ENCODE peak calls at places on chromosomes 13 and 19, in ten cellular contexts. C is progenitor cell of endocrine pancreas, V is colonic mucosa, Q is kidney epithelial cell, M is fibroblast of lung, Z is MM.1S, T is lower leg skin, G is foreskin fibroblast, D is fibroblast of the aortic adventitia, A is Panc1. E is an unnamed sample.

GRCh38 chr13:20501548-20501947 is 24.1 kb downstream of the CRYL1 start:
- DNase-seq in Q (no peak), M (no peak), T (no peak), A (no peak), V (no peak), D (no peak), Z (no peak), C (no peak), G (no peak), E (no peak)

GRCh38 chr13:100124265-100124664 is 35.4 kb downstream of the PCCA start:
- DNase-seq in V (no peak), T (no peak), Q (no peak), M (peak), G (peak), D (no peak), C (no peak), A (no peak), Z (no peak), E (peak)

GRCh38 chr19:49347835-49348234 is 12.6 kb downstream of the CD37 start:
- DNase-seq in G (peak), C (no peak), T (no peak), M (peak), Z (no peak), D (peak), V (no peak), A (no peak), Q (no peak), E (peak)

GRCh38 chr13:42883771-42884170 is 102.4 kb downstream of the FAM216B start:
- DNase-seq in A (no peak), Z (no peak), Q (no peak), M (peak), T (no peak), D (peak), V (peak), G (peak), C (no peak), E (peak)

GRCh38 chr13:98599502-98600328 is 22.8 kb upstream of the STK24 start:
- DNase-seq in D (peak), G (peak), T (no peak), A (no peak), Z (no peak), C (no peak), V (no peak), M (no peak), Q (no peak), E (no peak)

GRCh38 chr13:45658586-45659235 is 43.2 kb upstream of the ERICH6B start:
- DNase-seq in Q (no peak), V (no peak), Z (no peak), G (peak), T (no peak), M (peak), D (peak), C (no peak), A (no peak), E (peak)

GRCh38 chr13:113860051-113860471 is 3.8 kb downstream of the GAS6 start:
- DNase-seq in G (no peak), T (no peak), Q (no peak), Z (peak), D (no peak), A (no peak), M (no peak), V (peak), C (no peak), E (no peak)

GRCh38 chr19:55461974-55462628 is 659 bp upstream of the ISOC2 start:
- DNase-seq in M (peak), G (peak), Z (no peak), V (no peak), Q (no peak), C (no peak), D (peak), A (no peak), T (no peak), E (no peak)

GRCh38 chr19:310141-310651 is 19.0 kb upstream of the PLPP2 start:
- DNase-seq in M (no peak), Z (no peak), A (no peak), D (peak), V (no peak), G (peak), C (no peak), Q (no peak), T (no peak), E (no peak)

GRCh38 chr13:43786766-43787517 is at the start of gene ENOX1:
- DNase-seq in G (peak), T (no peak), A (no peak), D (peak), Q (no peak), Z (peak), M (peak), V (peak), C (peak), E (peak)

GRCh38 chr13:49652691-49653305 is 24.5 kb downstream of the ARL11 start:
- DNase-seq in Z (no peak), Q (no peak), C (no peak), M (no peak), T (peak), V (peak), A (no peak), D (no peak), G (peak), E (no peak)

GRCh38 chr13:26324294-26324693 is 70.4 kb downstream of the CDK8 start:
- DNase-seq in C (no peak), A (no peak), Q (no peak), D (no peak), T (no peak), G (no peak), M (no peak), V (no peak), Z (no peak), E (no peak)

GRCh38 chr13:105774739-105775460 is 760.6 kb downstream of the EFNB2 start:
- DNase-seq in C (no peak), M (peak), V (no peak), G (no peak), Z (no peak), D (no peak), Q (peak), A (no peak), T (no peak), E (peak)

GRCh38 chr19:32873560-32873959 is 4.0 kb upstream of the SLC7A9 start:
- DNase-seq in Z (no peak), M (no peak), Q (no peak), A (no peak), V (no peak), G (no peak), T (no peak), C (no peak), D (no peak), E (no peak)

GRCh38 chr19:49896863-49897621 is at the start of gene IL4I1:
- DNase-seq in C (no peak), A (no peak), D (peak), V (no peak), Z (peak), M (peak), G (peak), Q (peak), T (no peak), E (peak)

GRCh38 chr19:11261431-11261901 is 858 bp downstream of the DOCK6 start:
- DNase-seq in C (no peak), G (no peak), A (no peak), V (no peak), Z (no peak), D (no peak), T (no peak), M (no peak), Q (no peak), E (no peak)

GRCh38 chr19:57466489-57466888 is 9.5 kb upstream of the VN1R1 start:
- DNase-seq in V (no peak), Q (no peak), D (no peak), A (no peak), G (no peak), C (no peak), Z (no peak), T (no peak), M (no peak), E (no peak)

GRCh38 chr19:57465680-57466381 is 8.9 kb upstream of the VN1R1 start:
- DNase-seq in C (no peak), V (no peak), A (no peak), T (no peak), D (peak), M (no peak), G (peak), Z (peak), Q (no peak), E (no peak)
- TF ChIP-seq CTCF in C (no peak), V (peak), A (peak), T (no peak), D (peak), M (peak), G (peak), Z (peak), Q (peak), E (no peak)

DNA sequence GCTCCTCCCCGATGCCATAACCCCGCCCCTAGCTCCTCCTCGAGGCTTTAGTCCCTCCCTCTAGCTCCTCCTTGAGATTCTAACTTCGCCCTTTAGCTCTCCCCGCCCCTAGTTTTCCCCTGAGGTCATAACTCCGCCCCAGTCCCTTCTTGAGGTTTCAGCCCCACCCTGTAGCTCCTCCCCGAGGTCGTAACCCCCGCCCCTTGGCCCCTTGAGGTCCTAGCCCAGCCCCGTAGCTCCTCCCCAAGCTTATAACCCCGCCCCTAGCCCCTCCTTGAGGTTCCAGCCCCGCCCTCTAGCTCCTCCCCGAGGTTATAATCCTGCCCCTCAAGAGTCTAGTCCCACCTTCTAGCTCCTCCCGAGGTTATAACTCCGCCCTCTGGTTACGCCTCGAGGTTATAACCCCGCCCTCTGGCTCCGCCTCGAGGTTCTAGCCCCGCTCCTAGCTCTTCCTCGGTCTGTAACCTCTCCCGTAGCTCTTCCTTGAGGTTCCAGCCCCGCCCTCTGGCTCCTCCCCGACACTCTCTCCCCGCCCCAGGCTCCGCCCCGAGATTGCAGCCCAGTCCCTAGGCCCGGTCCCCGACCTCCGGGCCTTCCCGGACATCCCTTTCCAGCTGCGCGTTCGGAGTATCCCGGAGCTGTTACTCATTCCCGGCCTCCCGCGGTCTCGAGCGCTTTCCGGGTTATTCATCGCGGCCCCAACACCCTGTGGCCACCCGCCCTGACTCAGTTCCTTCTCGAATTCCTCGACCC is 1.4 kb downstream of the PLAUR start:
- DNase-seq in T (peak), D (peak), G (peak), Q (peak), Z (peak), M (peak), V (peak), A (peak), C (peak), E (peak)
- TF ChIP-seq CTCF in T (no peak), D (no peak), G (no peak), Q (no peak), Z (no peak), M (no peak), V (no peak), A (no peak), C (no peak), E (no peak)

GRCh38 chr19:6433165-6433564 is 398 bp downstream of the SLC25A41 start:
- DNase-seq in M (no peak), Z (no peak), A (no peak), Q (no peak), G (no peak), C (no peak), T (no peak), V (no peak), D (no peak), E (no peak)
- TF ChIP-seq CTCF in M (no peak), Z (no peak), A (no peak), Q (no peak), G (no peak), C (no peak), T (no peak), V (no peak), D (no peak), E (no peak)

GRCh38 chr19:6271251-6271650 is 8.5 kb downstream of the MLLT1 start:
- DNase-seq in C (no peak), M (peak), V (no peak), Z (no peak), T (no peak), A (no peak), D (no peak), G (peak), Q (no peak), E (no peak)
- TF ChIP-seq CTCF in C (peak), M (peak), V (no peak), Z (no peak), T (no peak), A (no peak), D (peak), G (peak), Q (peak), E (peak)

E was measured in astrocyte.